ENCODE peak calls at places on chromosomes 5 and 9, in eight cellular contexts. Z is activated CD4-positive, alpha-beta T cell treated with anti-CD3 and anti-CD28 coated beads for 36 hours; E is heart left ventricle; S is right cardiac atrium; K is effector memory CD8-positive, alpha-beta T cell; D is RWPE2; P is memory B cell; U is activated T-cell treated with anti-CD3 and anti-CD28 coated beads, Interleukin-2, amount 50 U/mL, for 72 hours. H is an unnamed sample.

GRCh38 chr5:156201793-156202388 is 125.1 kb upstream of the SGCD start:
- ATAC-seq in K (no peak), E (peak), P (no peak), U (no peak), D (peak), Z (no peak), S (no peak), H (no peak)

GRCh38 chr9:111360881-111361280 is 30.9 kb upstream of the OR2K2 start:
- ATAC-seq in S (no peak), K (no peak), P (no peak), U (no peak), E (no peak), Z (no peak), D (no peak), H (no peak)

GRCh38 chr9:219670-220365 is 5.2 kb downstream of the DOCK8 start:
- ATAC-seq in E (no peak), S (no peak), U (no peak), D (no peak), P (no peak), Z (no peak), K (no peak), H (no peak)

GRCh38 chr9:130913599-130914416 is 17.2 kb upstream of the QRFP start:
- ATAC-seq in E (no peak), U (no peak), K (no peak), S (no peak), P (no peak), Z (no peak), D (no peak), H (no peak)

GRCh38 chr5:163473613-163474243 is 13.3 kb downstream of the HMMR start:
- ATAC-seq in D (peak), Z (no peak), E (no peak), K (peak), S (no peak), U (no peak), P (peak), H (no peak)

GRCh38 chr9:136438548-136438908 is 1.1 kb downstream of the INPP5E start:
- ATAC-seq in Z (peak), U (peak), S (no peak), P (peak), E (peak), D (peak), K (peak), H (no peak)

GRCh38 chr9:27828908-27829307 is 255.6 kb upstream of the C9orf72 start:
- ATAC-seq in Z (no peak), K (no peak), S (no peak), P (no peak), D (no peak), E (no peak), U (no peak), H (no peak)

GRCh38 chr5:154274828-154275185 is 84.3 kb downstream of the GALNT10 start:
- ATAC-seq in D (peak), S (no peak), E (no peak), Z (no peak), U (no peak), K (no peak), P (no peak), H (no peak)

GRCh38 chr9:35689601-35690446 is at the start of gene TPM2:
- ATAC-seq in Z (no peak), S (peak), E (peak), U (no peak), D (peak), K (peak), P (peak), H (peak)